ENCODE peak calls at places on chromosomes 4 and X, in four cellular contexts. U, M, B and Q are unnamed samples.

GRCh38 chr4:45100936-45101818 is 374.8 kb upstream of the GNPDA2 start:
- DNase-seq in U (no peak), M (no peak), B (no peak), Q (no peak)

GRCh38 chr4:188002346-188002745 is 6.8 kb downstream of the ZFP42 start:
- DNase-seq in U (no peak), M (no peak), B (peak; percentile 48), Q (no peak)

GRCh38 chr4:13865871-13866669 is 238.5 kb upstream of the BOD1L1 start:
- DNase-seq in U (no peak), M (no peak), B (peak; percentile 63), Q (peak; percentile 46)

GRCh38 chrX:143081231-143081630 is 55.5 kb downstream of the SPANXN4 start:
- DNase-seq in U (no peak), M (no peak), B (no peak), Q (no peak)

GRCh38 chr4:145731026-145731425 is 51.1 kb downstream of the C4orf51 start:
- DNase-seq in U (no peak), M (no peak), B (peak; percentile 19), Q (peak; percentile 57)

GRCh38 chrX:115372026-115372610 is 82.6 kb downstream of the LUZP4 start:
- DNase-seq in U (peak; percentile 33), M (peak; percentile 68), B (peak; percentile 81), Q (peak; percentile 73)

GRCh38 chrX:70013483-70014222 is 36.1 kb downstream of the AWAT2 start:
- DNase-seq in U (no peak), M (no peak), B (no peak), Q (no peak)

GRCh38 chr4:188254211-188254610 is 115.0 kb downstream of the TRIML1 start:
- DNase-seq in U (no peak), M (no peak), B (no peak), Q (no peak)

GRCh38 chrX:54182864-54183613 is at the start of gene FAM120C:
- DNase-seq in U (peak; percentile 72), M (peak; percentile 76), B (peak; percentile 71), Q (peak; percentile 56)

GRCh38 chr4:39942507-39942906 is 35.2 kb downstream of the PDS5A start:
- DNase-seq in U (no peak), M (no peak), B (no peak), Q (no peak)

GRCh38 chrX:68829594-68830485 is 1.0 kb downstream of the EFNB1 start:
- DNase-seq in U (no peak), M (peak; percentile 36), B (no peak), Q (peak; percentile 23)

GRCh38 chr4:8775121-8775520 is 96.5 kb downstream of the HMX1 start:
- DNase-seq in U (no peak), M (no peak), B (no peak), Q (no peak)

GRCh38 chr4:83629945-83630684 is 94.2 kb downstream of the GPAT3 start:
- DNase-seq in U (peak; percentile 5), M (peak; percentile 92), B (peak; percentile 25), Q (peak; percentile 76)

GRCh38 chrX:74246524-74246923 is 57.5 kb upstream of the ZCCHC13 start:
- DNase-seq in U (no peak), M (no peak), B (peak; percentile 56), Q (no peak)

GRCh38 chrX:111888600-111888999 is 12.6 kb downstream of the TRPC5OS start:
- DNase-seq in U (no peak), M (no peak), B (no peak), Q (no peak)

GRCh38 chr4:105633241-105633640 is 75.2 kb downstream of the INTS12 start:
- DNase-seq in U (peak; percentile 24), M (no peak), B (peak; percentile 92), Q (no peak)

GRCh38 chr4:168621806-168622589 is 125.1 kb downstream of the PALLD start:
- DNase-seq in U (no peak), M (no peak), B (no peak), Q (peak; percentile 95)

GRCh38 chrX:39957816-39958561 is 139.8 kb downstream of the BCOR start:
- DNase-seq in U (no peak), M (no peak), B (no peak), Q (peak; percentile 41)

GRCh38 chr4:39823193-39823592 is 125.3 kb downstream of the UBE2K start:
- DNase-seq in U (no peak), M (no peak), B (no peak), Q (peak; percentile 24)

GRCh38 chr4:55791666-55792065 is 27.9 kb upstream of the EXOC1L start:
- DNase-seq in U (peak; percentile 12), M (no peak), B (peak; percentile 50), Q (no peak)

GRCh38 chr4:139560396-139561084 is 4.5 kb upstream of the SETD7 start:
- DNase-seq in U (no peak), M (peak; percentile 13), B (no peak), Q (no peak)

GRCh38 chr4:30832652-30833051 is 112.5 kb downstream of the PCDH7 start:
- DNase-seq in U (no peak), M (no peak), B (no peak), Q (no peak)

GRCh38 chrX:155262970-155263754 is 1.1 kb downstream of the RAB39B start:
- DNase-seq in U (no peak), M (no peak), B (no peak), Q (no peak)

GRCh38 chrX:149040873-149041535 is 464.1 kb downstream of the IDS start:
- DNase-seq in U (no peak), M (no peak), B (peak; percentile 2), Q (peak; percentile 34)

GRCh38 chrX:15849555-15849954 is 5.1 kb downstream of the AP1S2 start:
- DNase-seq in U (no peak), M (peak; percentile 29), B (peak; percentile 35), Q (no peak)

GRCh38 chrX:69318651-69319305 is 153.5 kb upstream of the PJA1 start:
- DNase-seq in U (no peak), M (no peak), B (no peak), Q (no peak)

GRCh38 chr4:37588150-37588549 is 98.0 kb downstream of the RELL1 start:
- DNase-seq in U (no peak), M (no peak), B (no peak), Q (no peak)

GRCh38 chr4:145182212-145182611 is 1.8 kb upstream of the OTUD4 start:
- DNase-seq in U (no peak), M (no peak), B (no peak), Q (no peak)

GRCh38 chr4:79684516-79684915 is 276.5 kb upstream of the GK2 start:
- DNase-seq in U (no peak), M (no peak), B (no peak), Q (no peak)
- H2AFZ ChIP-seq in U (no peak overlapping the region), M (no peak overlapping the region), B (no peak overlapping the region), Q (no peak overlapping the region)

GRCh38 chrX:150454083-150454482 is 91.0 kb downstream of the MAMLD1 start:
- DNase-seq in U (no peak), M (peak; percentile 1), B (no peak), Q (no peak)
- H3K4me1 ChIP-seq in U (no peaks in the 10 kb centered on the region), M (peaks cover 3% of the 10 kb centered on the region), B (peaks cover 6% of the 10 kb centered on the region), Q (no peaks in the 10 kb centered on the region)

GRCh38 chr4:53704329-53704728 is 113.0 kb upstream of the LNX1 start:
- DNase-seq in U (no peak), M (no peak), B (no peak), Q (no peak)
- H2AFZ ChIP-seq in U (no peak overlapping the region), M (no peak overlapping the region), B (no peak overlapping the region), Q (no peak overlapping the region)

GRCh38 chr4:76740866-76741662 is 156.9 kb downstream of the SOWAHB start:
- DNase-seq in U (no peak), M (no peak), B (no peak), Q (no peak)
- H3K4me1 ChIP-seq in U (no peaks in the 10 kb centered on the region), M (peaks cover 24% of the 10 kb centered on the region), B (peaks cover 7% of the 10 kb centered on the region), Q (peaks cover 21% of the 10 kb centered on the region)

DNA sequence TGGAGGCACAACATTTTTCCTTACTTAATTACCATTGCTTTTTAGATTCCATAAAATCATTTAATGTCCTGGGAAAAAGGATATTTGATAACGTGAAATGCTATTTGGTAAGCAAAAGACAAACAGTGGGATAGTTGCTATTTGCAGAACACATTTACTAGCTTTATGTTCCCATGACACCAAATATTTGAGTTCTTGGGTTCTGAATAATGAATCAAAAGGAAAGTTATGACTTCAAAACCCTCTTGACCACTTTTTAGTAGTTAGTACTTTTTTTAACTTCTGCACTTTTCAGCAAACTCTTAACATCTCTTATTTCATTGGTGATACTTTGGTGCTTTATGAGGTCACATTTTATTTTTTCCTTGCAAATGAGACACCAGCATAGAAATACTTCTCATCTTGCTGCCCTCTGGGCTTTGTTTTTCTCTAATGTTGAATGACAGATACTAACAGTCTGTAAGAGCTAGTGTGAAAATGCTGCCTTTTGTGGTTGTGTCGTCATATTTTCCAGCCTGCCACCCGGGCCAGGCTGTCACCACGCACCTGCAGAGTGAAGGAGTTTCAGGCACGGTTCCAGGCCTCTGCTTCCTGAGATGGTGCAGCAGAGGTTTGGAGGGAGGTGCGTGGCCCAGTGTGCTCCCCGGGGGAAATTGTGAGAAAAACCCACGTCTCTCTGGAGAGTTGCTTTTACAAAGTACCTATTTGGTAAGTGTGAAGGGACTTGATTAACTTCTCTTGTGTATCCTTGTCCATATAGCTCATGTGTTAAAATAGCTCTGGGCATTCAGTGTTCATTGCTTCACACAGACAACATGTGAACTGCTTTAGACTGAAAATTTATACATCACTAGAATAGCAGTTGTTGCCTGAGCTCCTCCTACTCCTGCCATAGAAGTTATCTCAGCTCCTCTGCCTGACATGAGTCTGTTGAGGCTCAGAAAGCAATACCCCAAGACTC is 34.7 kb downstream of the MSL3 start:
- DNase-seq in U (no peak), M (no peak), B (peak; percentile 4), Q (no peak)
- H2AFZ ChIP-seq in U (no peak overlapping the region), M (no peak overlapping the region), B (no peak overlapping the region), Q (no peak overlapping the region)

GRCh38 chr4:16037901-16038300 is 45.9 kb downstream of the PROM1 start:
- DNase-seq in U (no peak), M (no peak), B (no peak), Q (no peak)
- H3K4me1 ChIP-seq in U (no peaks in the 10 kb centered on the region), M (no peaks in the 10 kb centered on the region), B (peaks cover 9% of the 10 kb centered on the region), Q (peaks cover 13% of the 10 kb centered on the region)

GRCh38 chrX:153379971-153380581 is 21.1 kb downstream of the PNMA6E start:
- DNase-seq in U (no peak), M (no peak), B (no peak), Q (no peak)
- H2AFZ ChIP-seq in U (no peak overlapping the region), M (no peak overlapping the region), B (no peak overlapping the region), Q (no peak overlapping the region)

DNA sequence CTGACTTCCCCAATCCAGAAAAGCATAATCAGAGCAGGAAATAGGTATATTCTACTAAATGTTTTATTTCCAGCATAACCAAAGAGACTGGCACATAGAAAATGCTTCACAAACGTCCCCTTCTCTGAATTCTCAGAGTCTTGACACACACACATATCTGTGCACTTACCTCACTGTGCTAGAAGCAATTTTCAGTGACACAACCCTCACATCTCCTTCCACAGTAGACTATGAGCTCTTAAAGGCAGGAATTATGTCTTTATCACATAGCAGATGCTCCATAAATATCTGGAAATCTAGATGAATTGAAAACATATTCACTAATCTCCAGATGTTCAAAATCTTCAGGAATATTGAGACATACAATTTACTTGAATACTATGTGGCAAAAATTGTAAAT is 5.9 kb downstream of the SOWAHB start:
- DNase-seq in U (no peak), M (no peak), B (no peak), Q (no peak)
- H3K4me1 ChIP-seq in U (peaks cover 35% of the 10 kb centered on the region), M (no peaks in the 10 kb centered on the region), B (peaks cover 19% of the 10 kb centered on the region), Q (peaks cover 4% of the 10 kb centered on the region)

GRCh38 chr4:176320976-176321361 is 1.2 kb downstream of the SPCS3 start:
- DNase-seq in U (no peak), M (peak; percentile 50), B (no peak), Q (no peak)
- H2AFZ ChIP-seq in U (peak overlapping the region; percentile 98), M (no peak overlapping the region), B (peak overlapping the region; percentile 88), Q (no peak overlapping the region)

GRCh38 chrX:13699183-13699826 is 10.4 kb downstream of the RAB9A start:
- DNase-seq in U (no peak), M (peak; percentile 15), B (no peak), Q (peak; percentile 20)
- H3K4me1 ChIP-seq in U (peaks cover 25% of the 10 kb centered on the region), M (peaks cover 20% of the 10 kb centered on the region), B (peaks cover 7% of the 10 kb centered on the region), Q (peaks cover 14% of the 10 kb centered on the region)